ENCODE peak calls at places on chromosomes 7 and 10, in nine cellular contexts. U is body of pancreas, G is K562, E is gastrocnemius medialis, J is heart left ventricle, M is A549, Q is HepG2, A is HCT116, H is upper lobe of left lung. K is an unnamed sample.

GRCh38 chr10:61140765-61141392 is 196.9 kb upstream of the RHOBTB1 start:
- ATAC-seq in U (peak; percentile 86), G (peak; percentile 83), E (peak; percentile 69), J (peak; percentile 61), M (peak; percentile 86), Q (peak; percentile 84), A (peak; percentile 89), H (peak; percentile 69), K (peak; percentile 50)

GRCh38 chr7:69052447-69052846 is 545.8 kb upstream of the AUTS2 start:
- ATAC-seq in U (no peak), G (no peak), E (no peak), J (no peak), M (no peak), Q (no peak), A (no peak), H (no peak), K (no peak)

GRCh38 chr10:114683162-114683561 is 25.1 kb upstream of the ABLIM1 start:
- ATAC-seq in U (no peak), G (no peak), E (no peak), J (peak; percentile 6), M (no peak), Q (no peak), A (no peak), H (no peak), K (no peak)

GRCh38 chr10:19302117-19302516 is 253.5 kb downstream of the MALRD1 start:
- ATAC-seq in U (no peak), G (no peak), E (no peak), J (no peak), M (no peak), Q (no peak), A (no peak), H (no peak), K (no peak)

GRCh38 chr7:75943864-75944263 is 28.9 kb downstream of the POR start:
- ATAC-seq in U (no peak), G (peak; percentile 56), E (peak; percentile 15), J (no peak), M (peak; percentile 29), Q (no peak), A (peak; percentile 90), H (no peak), K (no peak)

GRCh38 chr7:137878333-137878961 is 31.7 kb upstream of the DGKI start:
- ATAC-seq in U (peak; percentile 33), G (peak; percentile 81), E (peak; percentile 17), J (peak; percentile 66), M (no peak), Q (no peak), A (no peak), H (peak; percentile 87), K (peak; percentile 75)

GRCh38 chr7:6384327-6384726 is 63.4 kb downstream of the DAGLB start:
- ATAC-seq in U (no peak), G (peak; percentile 18), E (no peak), J (no peak), M (peak; percentile 7), Q (no peak), A (peak; percentile 15), H (no peak), K (no peak)

GRCh38 chr10:124589491-124590006 is 127.9 kb downstream of the LHPP start:
- ATAC-seq in U (peak; percentile 57), G (peak; percentile 78), E (no peak), J (peak; percentile 6), M (no peak), Q (peak; percentile 88), A (no peak), H (peak; percentile 6), K (no peak)

GRCh38 chr7:70506463-70506862 is 625.5 kb upstream of the GALNT17 start:
- ATAC-seq in U (no peak), G (peak; percentile 54), E (no peak), J (peak; percentile 69), M (no peak), Q (peak; percentile 96), A (no peak), H (no peak), K (no peak)

GRCh38 chr10:72329290-72330058 is 25.2 kb downstream of the DNAJB12 start:
- ATAC-seq in U (peak; percentile 62), G (no peak), E (no peak), J (peak; percentile 0), M (peak; percentile 9), Q (no peak), A (no peak), H (no peak), K (no peak)

GRCh38 chr7:69211739-69212138 is 386.5 kb upstream of the AUTS2 start:
- ATAC-seq in U (no peak), G (peak; percentile 84), E (no peak), J (no peak), M (peak; percentile 70), Q (peak; percentile 69), A (no peak), H (no peak), K (no peak)

GRCh38 chr10:132375116-132375794 is 21.7 kb upstream of the PWWP2B start:
- ATAC-seq in U (no peak), G (peak; percentile 40), E (no peak), J (no peak), M (no peak), Q (no peak), A (no peak), H (peak; percentile 60), K (no peak)

GRCh38 chr10:12927896-12928295 is 73.6 kb downstream of the CCDC3 start:
- ATAC-seq in U (no peak), G (no peak), E (no peak), J (no peak), M (no peak), Q (no peak), A (no peak), H (no peak), K (no peak)

GRCh38 chr7:13017881-13018280 is 330.4 kb downstream of the ARL4A start:
- ATAC-seq in U (no peak), G (no peak), E (no peak), J (no peak), M (peak; percentile 74), Q (no peak), A (peak; percentile 29), H (no peak), K (no peak)

GRCh38 chr7:48078470-48078869 is 10.6 kb upstream of the UPP1 start:
- ATAC-seq in U (no peak), G (no peak), E (no peak), J (no peak), M (no peak), Q (no peak), A (no peak), H (no peak), K (no peak)

GRCh38 chr7:43085017-43085416 is 27.4 kb upstream of the HECW1 start:
- ATAC-seq in U (no peak), G (no peak), E (no peak), J (no peak), M (no peak), Q (no peak), A (no peak), H (no peak), K (no peak)
- H3K4me1 ChIP-seq in U (no peaks in the 10 kb centered on the region), G (no peaks in the 10 kb centered on the region), E (no peaks in the 10 kb centered on the region), J (no peaks in the 10 kb centered on the region), M (no peaks in the 10 kb centered on the region), Q (no peaks in the 10 kb centered on the region), A (no peaks in the 10 kb centered on the region), H (no peaks in the 10 kb centered on the region), K (no peaks in the 10 kb centered on the region)

GRCh38 chr10:75208177-75208576 is 2.4 kb upstream of the VDAC2 start:
- ATAC-seq in U (no peak), G (no peak), E (peak; percentile 25), J (no peak), M (no peak), Q (no peak), A (no peak), H (no peak), K (no peak)

GRCh38 chr10:75210193-75211006 is at the start of gene VDAC2:
- ATAC-seq in U (peak; percentile 95), G (peak; percentile 91), E (peak; percentile 85), J (peak; percentile 98), M (peak; percentile 88), Q (peak; percentile 87), A (peak; percentile 91), H (peak; percentile 98), K (peak; percentile 96)

GRCh38 chr10:75207868-75208167 is 2.8 kb upstream of the VDAC2 start:
- ATAC-seq in U (no peak), G (no peak), E (no peak), J (no peak), M (no peak), Q (no peak), A (no peak), H (no peak), K (no peak)

GRCh38 chr10:75209325-75210192 is 1.0 kb upstream of the VDAC2 start:
- ATAC-seq in U (peak; percentile 72), G (peak; percentile 64), E (peak; percentile 68), J (peak; percentile 88), M (peak; percentile 74), Q (peak; percentile 50), A (peak; percentile 70), H (peak; percentile 90), K (peak; percentile 90)

GRCh38 chr10:75211007-75211735 is 575 bp downstream of the VDAC2 start:
- ATAC-seq in U (peak; percentile 37), G (peak; percentile 70), E (peak; percentile 55), J (no peak), M (peak; percentile 71), Q (peak; percentile 67), A (peak; percentile 49), H (peak; percentile 58), K (no peak)
- TF ChIP-seq POLR2A in U (no peak), G (no peak), E (no peak), J (no peak), M (no peak), Q (peak; percentile 63), A (no peak), H (no peak), K (no peak)

GRCh38 chr10:46540412-46541016 is 15.9 kb downstream of the GPRIN2 start:
- ATAC-seq in U (peak; percentile 3), G (no peak), E (no peak), J (no peak), M (peak; percentile 2), Q (no peak), A (no peak), H (no peak), K (no peak)

GRCh38 chr10:46541017-46541661 is 15.3 kb downstream of the GPRIN2 start:
- ATAC-seq in U (peak; percentile 36), G (peak; percentile 75), E (no peak), J (no peak), M (peak; percentile 59), Q (no peak), A (no peak), H (peak; percentile 28), K (no peak)

GRCh38 chr10:46541735-46542566 is 14.5 kb downstream of the GPRIN2 start:
- ATAC-seq in U (no peak), G (peak; percentile 3), E (no peak), J (no peak), M (no peak), Q (no peak), A (no peak), H (no peak), K (no peak)

GRCh38 chr10:46543379-46544014 is 13.0 kb downstream of the GPRIN2 start:
- ATAC-seq in U (no peak), G (no peak), E (no peak), J (no peak), M (no peak), Q (no peak), A (no peak), H (no peak), K (no peak)

GRCh38 chr10:46542567-46543323 is 13.7 kb downstream of the GPRIN2 start:
- ATAC-seq in U (no peak), G (no peak), E (no peak), J (no peak), M (no peak), Q (no peak), A (no peak), H (no peak), K (no peak)
- H3K4me1 ChIP-seq in U (peaks cover 25% of the 10 kb centered on the region), G (peaks cover 6% of the 10 kb centered on the region), E (no peaks in the 10 kb centered on the region), J (no peaks in the 10 kb centered on the region), M (peaks cover 94% of the 10 kb centered on the region), Q (peaks cover 15% of the 10 kb centered on the region), A (no peaks in the 10 kb centered on the region), H (peaks cover 47% of the 10 kb centered on the region), K (no peaks in the 10 kb centered on the region)

GRCh38 chr7:35037211-35037525 is at the start of gene DPY19L1:
- ATAC-seq in U (no peak), G (no peak), E (no peak), J (no peak), M (peak; percentile 87), Q (peak; percentile 86), A (no peak), H (no peak), K (no peak)
- TF ChIP-seq POLR2A in U (peak; percentile 59), G (no peak), E (no peak), J (peak; percentile 38), M (peak; percentile 62), Q (no peak), A (peak; percentile 40), H (no peak), K (peak; percentile 40)

K was measured in gastroesophageal sphincter.